ENCODE peak calls at places on chromosomes 3 and 15, in five cellular contexts. Y, R, K, M and X are unnamed samples.

GRCh38 chr3:28349397-28350000 is 875 bp upstream of the AZI2 start:
- DNase-seq in K (peak), R (no peak), Y (peak), M (no peak), X (no peak)

GRCh38 chr3:100465871-100466777 is 26.3 kb upstream of the TMEM45A start:
- DNase-seq in R (no peak), Y (no peak), M (no peak), K (no peak), X (no peak)

GRCh38 chr3:100260081-100260684 is 609 bp upstream of the TBC1D23 start:
- DNase-seq in M (peak), R (no peak), K (peak), Y (no peak), X (no peak)

GRCh38 chr3:61876797-61877196 is 315.4 kb downstream of the PTPRG start:
- DNase-seq in K (peak), M (no peak), Y (no peak), R (no peak), X (no peak)

GRCh38 chr3:126961191-126961790 is 21.6 kb upstream of the PLXNA1 start:
- DNase-seq in Y (peak), K (peak), R (no peak), M (peak), X (no peak)

GRCh38 chr15:27955087-27955486 is 144.0 kb downstream of the OCA2 start:
- DNase-seq in M (no peak), R (no peak), K (no peak), Y (no peak), X (no peak)

GRCh38 chr3:134985841-134986520 is 190.9 kb downstream of the EPHB1 start:
- DNase-seq in K (peak), R (no peak), M (no peak), Y (no peak), X (no peak)

GRCh38 chr15:38069506-38069905 is 135.1 kb downstream of the TMCO5A start:
- DNase-seq in M (no peak), R (peak), K (peak), Y (no peak), X (no peak)

GRCh38 chr15:29208352-29208751 is 61.3 kb downstream of the NSMCE3 start:
- DNase-seq in Y (no peak), K (no peak), R (peak), M (no peak), X (no peak)

GRCh38 chr3:69016901-69017300 is 3.4 kb upstream of the EOGT start:
- DNase-seq in M (no peak), R (no peak), Y (no peak), K (no peak), X (no peak)

GRCh38 chr3:160401301-160402095 is 2.0 kb downstream of the SMC4 start:
- DNase-seq in R (peak), K (peak), Y (no peak), M (no peak), X (no peak)

GRCh38 chr15:91863621-91864255 is 10.2 kb downstream of the SLCO3A1 start:
- DNase-seq in M (no peak), K (no peak), Y (no peak), R (no peak), X (no peak)

GRCh38 chr3:124234852-124235252 is 242.9 kb upstream of the ROPN1 start:
- DNase-seq in M (no peak), R (no peak), Y (no peak), K (no peak), X (no peak)

GRCh38 chr15:66848116-66848515 is 146.1 kb downstream of the SMAD6 start:
- DNase-seq in R (no peak), M (no peak), Y (no peak), K (no peak), X (no peak)

GRCh38 chr3:163916596-163917560 is 1161.4 kb downstream of the SI start:
- DNase-seq in Y (no peak), R (peak), M (no peak), K (no peak), X (no peak)

GRCh38 chr15:95922431-95922830 is 408.1 kb upstream of the NR2F2 start:
- DNase-seq in M (no peak), Y (no peak), R (peak), K (peak), X (no peak)

GRCh38 chr3:9061634-9062033 is 98.4 kb upstream of the RAD18 start:
- DNase-seq in Y (no peak), K (no peak), M (no peak), R (no peak), X (no peak)

GRCh38 chr3:157832588-157832987 is 273.6 kb downstream of the SHOX2 start:
- DNase-seq in Y (no peak), R (no peak), K (peak), M (no peak), X (no peak)

GRCh38 chr15:31318429-31318828 is 8.2 kb upstream of the KLF13 start:
- DNase-seq in M (no peak), Y (no peak), R (no peak), K (no peak), X (no peak)

GRCh38 chr3:37904614-37905047 is 43.0 kb downstream of the CTDSPL start:
- DNase-seq in R (no peak), Y (no peak), M (no peak), K (peak), X (no peak)

GRCh38 chr3:187567741-187568140 is 102.5 kb downstream of the SST start:
- DNase-seq in R (no peak), Y (no peak), K (peak), M (no peak), X (no peak)

GRCh38 chr3:182487048-182487447 is 306.3 kb upstream of the ATP11B start:
- DNase-seq in K (no peak), R (no peak), Y (no peak), M (no peak), X (no peak)

GRCh38 chr3:135310317-135310716 is 515.3 kb downstream of the EPHB1 start:
- DNase-seq in R (no peak), M (no peak), K (no peak), Y (no peak), X (no peak)

GRCh38 chr3:50316657-50317242 is 5.8 kb downstream of the HYAL2 start:
- DNase-seq in Y (peak), R (peak), K (peak), M (no peak), X (no peak)

GRCh38 chr3:130395916-130396315 is 50.4 kb downstream of the COL6A5 start:
- DNase-seq in M (no peak), R (peak), K (peak), Y (peak), X (no peak)

GRCh38 chr15:74795961-74796625 is 14.2 kb downstream of the CSK start:
- DNase-seq in Y (no peak), M (no peak), R (no peak), K (no peak), X (no peak)

GRCh38 chr3:2657408-2657807 is 452.8 kb downstream of the IL5RA start:
- DNase-seq in Y (no peak), K (peak), R (no peak), M (no peak), X (no peak)

GRCh38 chr3:99286266-99286845 is 352.0 kb upstream of the COL8A1 start:
- DNase-seq in K (peak), Y (no peak), M (no peak), R (no peak), X (no peak)

GRCh38 chr15:49024840-49025239 is 21.4 kb downstream of the SECISBP2L start:
- DNase-seq in R (no peak), Y (no peak), K (no peak), M (no peak), X (no peak)

GRCh38 chr3:115549111-115549510 is 74.2 kb upstream of the GAP43 start:
- DNase-seq in Y (no peak), M (no peak), K (peak), R (no peak), X (no peak)

GRCh38 chr3:58429657-58430056 is 4.0 kb downstream of the PDHB start:
- DNase-seq in K (no peak), M (no peak), R (no peak), Y (no peak), X (no peak)

GRCh38 chr3:170632780-170633179 is 46.9 kb upstream of the SLC7A14 start:
- DNase-seq in M (no peak), R (no peak), K (peak), Y (no peak), X (no peak)

GRCh38 chr3:151428386-151428785 is 32.5 kb downstream of the IGSF10 start:
- DNase-seq in M (no peak), K (no peak), Y (no peak), R (no peak), X (no peak)

GRCh38 chr15:59751552-59752413 is 62.7 kb upstream of the BNIP2 start:
- DNase-seq in R (peak), Y (peak), M (no peak), K (peak), X (no peak)
- TF ChIP-seq CTCF in R (peak), Y (peak), M (peak), K (peak), X (peak)

GRCh38 chr15:80563372-80563997 is 131.6 kb upstream of the ABHD17C start:
- DNase-seq in M (no peak), R (no peak), K (no peak), Y (no peak), X (no peak)
- TF ChIP-seq CTCF in M (no peak), R (no peak), K (no peak), Y (no peak), X (no peak)

GRCh38 chr3:149340310-149340933 is 7.0 kb upstream of the TM4SF18 start:
- DNase-seq in K (peak), R (peak), Y (no peak), M (no peak), X (no peak)

GRCh38 chr3:149342413-149343340 is 9.2 kb upstream of the TM4SF18 start:
- DNase-seq in M (no peak), K (peak), Y (peak), R (no peak), X (no peak)

GRCh38 chr3:149339931-149340309 is 6.5 kb upstream of the TM4SF18 start:
- DNase-seq in M (peak), K (peak), Y (peak), R (peak), X (no peak)

GRCh38 chr3:149343951-149344350 is 10.5 kb upstream of the TM4SF18 start:
- DNase-seq in R (no peak), M (no peak), K (no peak), Y (no peak), X (no peak)
- TF ChIP-seq CTCF in R (peak), M (no peak), K (no peak), Y (peak), X (no peak)

GRCh38 chr3:42071720-42072582 is 19.2 kb upstream of the TRAK1 start:
- DNase-seq in K (peak), Y (peak), M (peak), R (peak), X (no peak)
- TF ChIP-seq CTCF in K (no peak), Y (peak), M (no peak), R (no peak), X (no peak)

GRCh38 chr3:128060473-128061381 is 8.5 kb downstream of the SEC61A1 start:
- DNase-seq in M (no peak), K (peak), Y (peak), R (no peak), X (no peak)
- TF ChIP-seq CTCF in M (no peak), K (peak), Y (no peak), R (no peak), X (no peak)

GRCh38 chr3:52299815-52300611 is 12.4 kb downstream of the GLYCTK start:
- DNase-seq in K (no peak), M (peak), R (peak), Y (no peak), X (no peak)
- TF ChIP-seq CTCF in K (no peak), M (peak), R (no peak), Y (peak), X (peak)